ENCODE peak calls at places on chromosomes 6 and 20, in five cellular contexts. U is adrenal gland, J is right lobe of liver, W is A549, D is tibial nerve. A is an unnamed sample.

GRCh38 chr6:117906905-117907599 is at the start of gene SLC35F1:
- DNase-seq in W (peak; percentile 17), J (peak; percentile 44), D (no peak), U (no peak), A (peak; percentile 13)

GRCh38 chr6:116511424-116512131 is at the start of gene CALHM5:
- DNase-seq in U (peak; percentile 68), W (peak; percentile 10), D (peak; percentile 70), J (no peak), A (peak; percentile 25)

GRCh38 chr6:36599791-36600209 is 5.6 kb downstream of the SRSF3 start:
- DNase-seq in D (peak; percentile 39), U (peak; percentile 71), W (no peak), J (no peak), A (peak; percentile 63)

GRCh38 chr6:26025894-26026832 is 61.1 kb upstream of the HFE start:
- DNase-seq in D (peak; percentile 94), J (peak; percentile 94), U (peak; percentile 99), W (peak; percentile 45), A (peak; percentile 98)

GRCh38 chr20:34708621-34709043 is 4.5 kb downstream of the TP53INP2 start:
- DNase-seq in J (peak; percentile 62), W (peak; percentile 72), U (peak; percentile 76), D (peak; percentile 68), A (peak; percentile 56)

GRCh38 chr6:9795880-9796279 is 619.0 kb downstream of the TFAP2A start:
- DNase-seq in D (no peak), W (no peak), U (no peak), J (no peak), A (no peak)

GRCh38 chr20:18416478-18416877 is 50.4 kb downstream of the DZANK1 start:
- DNase-seq in D (no peak), W (no peak), U (no peak), J (no peak), A (no peak)

GRCh38 chr20:23159256-23159922 is 73.3 kb upstream of the CD93 start:
- DNase-seq in D (no peak), W (no peak), J (no peak), U (no peak), A (no peak)

GRCh38 chr6:131787079-131787478 is 20.7 kb upstream of the ENPP1 start:
- DNase-seq in U (no peak), D (no peak), W (no peak), J (no peak), A (no peak)

GRCh38 chr20:48681201-48681881 is 146.5 kb downstream of the PREX1 start:
- DNase-seq in D (no peak), U (no peak), J (no peak), W (no peak), A (no peak)

GRCh38 chr20:48680650-48681049 is 147.1 kb downstream of the PREX1 start:
- DNase-seq in J (no peak), D (no peak), W (no peak), U (peak; percentile 76), A (no peak)

GRCh38 chr20:48682529-48683385 is 145.0 kb downstream of the PREX1 start:
- DNase-seq in D (peak; percentile 57), W (no peak), J (peak; percentile 81), U (peak; percentile 98), A (peak; percentile 87)

GRCh38 chr20:48683467-48684175 is 144.2 kb downstream of the PREX1 start:
- DNase-seq in D (no peak), W (no peak), J (no peak), U (no peak), A (no peak)

GRCh38 chr20:48681882-48682426 is 145.8 kb downstream of the PREX1 start:
- DNase-seq in D (no peak), W (no peak), U (no peak), J (no peak), A (no peak)
- H3K4me3 ChIP-seq in D (no peak overlapping the region), W (no peak overlapping the region), U (no peak overlapping the region), J (no peak overlapping the region), A (no peak overlapping the region)

GRCh38 chr20:58388882-58389323 is at the start of gene VAPB:
- DNase-seq in U (peak; percentile 97), J (peak; percentile 97), W (peak; percentile 60), D (peak; percentile 93), A (peak; percentile 96)
- TF ChIP-seq POLR2A in U (peak; percentile 96), J (peak; percentile 88), W (peak; percentile 88), D (peak; percentile 66), A (peak; percentile 67)

GRCh38 chr6:168851460-168852103 is 402.1 kb downstream of the THBS2 start:
- DNase-seq in J (no peak), W (no peak), U (no peak), D (no peak), A (no peak)
- H3K4me3 ChIP-seq in J (no peak overlapping the region), W (no peak overlapping the region), U (no peak overlapping the region), D (peak overlapping the region; percentile 7), A (peak overlapping the region; percentile 27)

GRCh38 chr20:59962155-59962554 is 3.9 kb downstream of the CDH26 start:
- DNase-seq in W (no peak), J (no peak), U (no peak), D (no peak), A (no peak)

GRCh38 chr20:59958123-59958522 is at the start of gene CDH26:
- DNase-seq in D (no peak), W (no peak), U (no peak), J (no peak), A (no peak)

GRCh38 chr20:59955131-59955796 is 3.0 kb upstream of the CDH26 start:
- DNase-seq in J (no peak), D (no peak), W (peak; percentile 40), U (no peak), A (no peak)

GRCh38 chr20:59961423-59961822 is 3.2 kb downstream of the CDH26 start:
- DNase-seq in U (no peak), D (no peak), J (no peak), W (no peak), A (no peak)

DNA sequence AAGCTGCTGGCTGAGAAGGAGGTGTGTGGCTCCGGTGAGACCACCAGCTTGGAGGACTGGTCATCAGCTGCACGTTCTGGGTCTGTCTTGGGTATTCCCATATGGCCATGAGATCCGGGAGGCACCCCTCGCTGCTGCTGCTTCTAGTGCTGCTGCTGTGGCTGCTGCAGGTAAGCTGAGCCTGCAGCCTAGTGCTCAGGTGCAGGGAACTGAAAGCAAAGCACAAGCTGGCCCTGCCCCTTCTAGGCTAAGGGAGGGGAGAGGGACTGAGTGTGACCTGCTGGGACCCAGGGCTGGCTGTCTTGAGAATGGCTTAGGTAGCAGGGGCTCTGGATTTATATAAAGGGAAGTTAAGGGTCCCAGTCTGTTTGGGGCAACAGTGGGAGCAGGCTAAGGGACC is 403 bp downstream of the CDH26 start:
- DNase-seq in W (no peak), J (no peak), D (no peak), U (no peak), A (no peak)
- TF ChIP-seq POLR2A in W (no peak), J (no peak), D (no peak), U (no peak), A (no peak)

GRCh38 chr20:63978319-63979220 is 872 bp downstream of the SAMD10 start:
- DNase-seq in J (peak; percentile 87), D (no peak), W (no peak), U (peak; percentile 85), A (peak; percentile 48)

GRCh38 chr20:63974402-63975200 is 4.8 kb downstream of the SAMD10 start:
- DNase-seq in D (no peak), W (no peak), U (peak; percentile 66), J (peak; percentile 85), A (peak; percentile 34)

GRCh38 chr20:63979221-63979548 is 257 bp downstream of the SAMD10 start:
- DNase-seq in W (no peak), U (no peak), J (no peak), D (no peak), A (no peak)

GRCh38 chr20:63977392-63978276 is 1.8 kb downstream of the SAMD10 start:
- DNase-seq in D (no peak), W (no peak), U (peak; percentile 68), J (no peak), A (no peak)

DNA sequence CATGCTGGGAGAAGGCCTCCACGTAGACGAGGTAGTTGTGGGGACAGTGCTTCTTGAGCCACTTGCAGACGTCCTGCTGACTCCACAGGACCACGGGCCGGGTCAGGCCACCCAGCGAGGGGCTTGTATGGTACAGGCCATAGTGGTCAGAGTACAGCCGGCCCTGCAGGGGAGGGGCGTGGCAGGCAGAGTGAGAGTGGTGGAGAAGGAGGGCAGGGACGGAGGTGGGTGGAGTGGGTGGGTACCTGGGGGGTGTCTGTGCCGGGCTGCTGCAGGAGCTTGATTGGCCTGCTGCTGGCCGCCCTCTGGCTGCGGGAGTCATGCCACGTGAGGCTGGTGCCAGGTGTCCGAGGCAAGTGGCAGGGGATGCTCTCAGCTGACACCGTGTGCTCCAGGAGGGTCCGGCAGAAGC is 2.5 kb downstream of the SAMD10 start:
- DNase-seq in U (no peak), D (no peak), J (no peak), W (no peak), A (no peak)
- H3K4me3 ChIP-seq in U (no peak overlapping the region), D (no peak overlapping the region), J (no peak overlapping the region), W (no peak overlapping the region), A (no peak overlapping the region)

GRCh38 chr6:13800615-13801014 is 13.7 kb downstream of the MCUR1 start:
- DNase-seq in J (no peak), D (no peak), U (no peak), W (no peak), A (no peak)
- TF ChIP-seq POLR2A in J (no peak), D (no peak), U (no peak), W (no peak), A (no peak)